ENCODE peak calls at places on chromosomes 4 and X, in five cellular contexts. J, G, V, K and Q are unnamed samples.

GRCh38 chrX:56385336-56385735 is 153.2 kb downstream of the KLF8 start:
- DNase-seq in K (no peak), V (no peak), G (no peak), J (no peak), Q (no peak)

GRCh38 chrX:134849390-134849789 is 141.4 kb upstream of the SMIM10 start:
- DNase-seq in K (no peak), G (no peak), J (no peak), V (no peak), Q (no peak)

GRCh38 chr4:164779811-164780216 is 25.9 kb downstream of the SMIM31 start:
- DNase-seq in G (peak; percentile 22), V (peak; percentile 63), J (no peak), K (peak; percentile 7), Q (peak; percentile 19)

GRCh38 chr4:159308571-159309340 is 205.9 kb downstream of the RAPGEF2 start:
- DNase-seq in V (no peak), K (no peak), G (no peak), J (no peak), Q (no peak)

GRCh38 chrX:19728915-19729314 is 158.5 kb downstream of the SH3KBP1 start:
- DNase-seq in K (no peak), J (no peak), G (no peak), V (no peak), Q (no peak)

GRCh38 chrX:152873361-152873760 is 24.5 kb upstream of the ZNF185 start:
- DNase-seq in G (no peak), J (no peak), K (no peak), V (no peak), Q (no peak)

GRCh38 chr4:19999331-19999730 is 252.4 kb upstream of the SLIT2 start:
- DNase-seq in G (no peak), K (no peak), V (no peak), J (no peak), Q (no peak)

GRCh38 chrX:80354966-80355465 is 65.2 kb upstream of the TENT5D start:
- DNase-seq in K (no peak), V (no peak), G (no peak), J (no peak), Q (no peak)

GRCh38 chr4:183099537-183100297 is 660 bp downstream of the WWC2 start:
- DNase-seq in V (peak; percentile 54), K (peak; percentile 37), J (peak; percentile 34), G (peak; percentile 34), Q (no peak)

GRCh38 chr4:98530572-98530971 is 127.8 kb downstream of the TSPAN5 start:
- DNase-seq in J (no peak), V (no peak), K (no peak), G (no peak), Q (no peak)

GRCh38 chr4:100170986-100171385 is 19.3 kb downstream of the DDIT4L start:
- DNase-seq in J (no peak), K (no peak), G (no peak), V (no peak), Q (no peak)

GRCh38 chrX:133726211-133726630 is 259.2 kb downstream of the GPC3 start:
- DNase-seq in J (no peak), G (no peak), K (no peak), V (no peak), Q (peak; percentile 18)

DNA sequence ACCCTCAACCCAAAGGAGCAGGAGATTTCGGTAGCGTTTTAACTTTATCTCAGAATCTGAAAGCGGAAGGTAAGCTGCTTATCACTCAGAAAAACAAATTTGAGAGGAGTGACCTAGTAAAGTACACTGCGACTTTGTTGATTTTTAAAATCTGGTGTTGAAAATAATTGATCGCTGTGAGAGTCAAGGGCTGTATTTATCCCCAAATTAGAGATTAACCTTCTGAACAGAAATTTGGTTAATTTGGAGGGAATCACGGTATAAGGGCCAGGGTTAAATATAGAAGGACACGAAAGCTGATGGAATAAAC is 212 bp downstream of the CLCN4 start:
- DNase-seq in J (no peak), V (no peak), K (no peak), G (no peak), Q (no peak)
- TF ChIP-seq CTCF in J (no peak), V (no peak), K (no peak), G (no peak), Q (no peak)

GRCh38 chrX:13761606-13762005 is 27.1 kb downstream of the OFD1 start:
- DNase-seq in J (no peak), V (no peak), K (peak; percentile 8), G (no peak), Q (peak; percentile 5)

GRCh38 chrX:13764284-13764683 is 29.7 kb downstream of the OFD1 start:
- DNase-seq in K (no peak), J (no peak), G (peak; percentile 10), V (no peak), Q (no peak)

GRCh38 chrX:13763489-13763888 is 28.9 kb downstream of the OFD1 start:
- DNase-seq in G (no peak), K (no peak), J (no peak), V (no peak), Q (no peak)

GRCh38 chrX:13762015-13762414 is 27.5 kb downstream of the OFD1 start:
- DNase-seq in J (no peak), V (no peak), K (no peak), G (no peak), Q (no peak)

GRCh38 chrX:13764765-13765164 is 30.2 kb downstream of the OFD1 start:
- DNase-seq in K (no peak), V (peak; percentile 51), G (no peak), J (no peak), Q (no peak)
- TF ChIP-seq CTCF in K (peak; percentile 20), V (peak; percentile 27), G (no peak), J (no peak), Q (no peak)

GRCh38 chrX:70960728-70961127 is 29.8 kb upstream of the SLC7A3 start:
- DNase-seq in J (no peak), K (no peak), V (no peak), G (no peak), Q (no peak)
- TF ChIP-seq CTCF in J (no peak), K (peak; percentile 62), V (no peak), G (peak; percentile 13), Q (no peak)

GRCh38 chr4:113243312-113243711 is 193.9 kb downstream of the ANK2 start:
- DNase-seq in G (no peak), K (no peak), J (no peak), V (no peak), Q (no peak)

GRCh38 chr4:113248320-113248719 is 198.9 kb downstream of the ANK2 start:
- DNase-seq in K (no peak), V (peak; percentile 1), G (no peak), J (no peak), Q (no peak)
- TF ChIP-seq CTCF in K (no peak), V (no peak), G (no peak), J (no peak), Q (no peak)

DNA sequence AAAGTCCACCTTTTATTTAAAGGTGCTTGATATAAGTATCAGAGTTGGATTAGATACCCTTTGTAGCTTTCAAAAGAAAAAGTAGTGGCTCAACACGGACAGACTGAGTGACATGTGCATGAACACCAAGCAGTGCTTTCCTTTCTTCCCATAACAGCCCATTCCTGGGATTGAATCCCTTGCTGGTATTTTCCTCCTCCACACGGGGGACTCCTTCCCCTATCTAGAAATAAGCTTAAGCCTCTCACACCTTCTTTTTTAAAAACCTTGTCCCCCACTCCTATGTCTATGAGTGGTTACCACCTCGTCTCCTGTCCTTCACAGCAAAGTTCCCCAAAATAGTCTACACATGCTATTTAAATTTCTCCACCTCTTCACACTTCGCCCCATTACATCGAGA is 5.1 kb downstream of the AP1S2 start:
- DNase-seq in G (no peak), K (peak; percentile 9), J (no peak), V (peak; percentile 45), Q (no peak)
- TF ChIP-seq CTCF in G (no peak), K (peak; percentile 55), J (no peak), V (peak; percentile 34), Q (peak; percentile 33)

DNA sequence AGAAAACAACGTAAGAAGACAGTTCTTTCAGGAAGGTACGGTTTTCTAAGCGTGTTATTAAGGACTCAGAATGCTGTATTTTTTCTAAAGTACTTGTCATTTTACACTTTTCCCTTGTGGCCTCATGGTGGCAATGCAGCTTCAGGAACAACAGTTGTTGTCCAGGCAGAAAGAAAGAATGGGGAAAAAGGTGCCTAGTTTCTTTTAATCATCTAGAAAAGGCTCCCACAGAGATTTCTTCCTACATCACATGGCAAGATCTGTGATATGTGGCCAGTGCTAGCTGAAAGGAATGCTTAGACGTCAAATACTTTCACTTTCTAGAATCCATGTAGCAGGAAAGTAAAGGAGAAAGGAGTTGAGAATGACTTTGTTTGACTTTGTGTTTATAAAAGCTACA is 49.0 kb upstream of the TRAM1L1 start:
- DNase-seq in G (no peak), V (peak; percentile 61), J (no peak), K (no peak), Q (no peak)
- TF ChIP-seq CTCF in G (peak; percentile 49), V (peak; percentile 39), J (peak; percentile 1), K (no peak), Q (peak; percentile 38)

DNA sequence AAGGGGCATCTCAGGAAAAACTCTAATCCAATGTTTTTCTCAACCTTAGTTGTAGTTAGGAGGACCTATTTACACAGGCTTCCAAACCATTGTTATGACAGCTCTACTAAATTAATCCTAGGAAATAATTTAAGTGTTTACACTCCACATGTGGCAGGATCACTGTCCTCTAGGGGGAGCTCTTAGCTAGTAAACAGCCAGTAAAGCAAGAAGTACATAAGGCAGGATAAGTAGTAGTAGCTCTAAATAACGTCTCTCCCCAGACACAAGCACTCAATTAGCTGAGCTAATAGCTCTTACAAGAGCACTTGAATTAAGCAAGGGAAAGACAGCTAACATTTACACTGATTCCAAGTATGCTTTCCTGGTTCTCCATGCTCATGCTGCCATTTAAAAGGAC is 37.3 kb downstream of the NUDT11 start:
- DNase-seq in K (no peak), J (no peak), G (peak; percentile 10), V (peak; percentile 1), Q (no peak)
- TF ChIP-seq CTCF in K (peak; percentile 55), J (no peak), G (peak; percentile 46), V (peak; percentile 38), Q (peak; percentile 41)

DNA sequence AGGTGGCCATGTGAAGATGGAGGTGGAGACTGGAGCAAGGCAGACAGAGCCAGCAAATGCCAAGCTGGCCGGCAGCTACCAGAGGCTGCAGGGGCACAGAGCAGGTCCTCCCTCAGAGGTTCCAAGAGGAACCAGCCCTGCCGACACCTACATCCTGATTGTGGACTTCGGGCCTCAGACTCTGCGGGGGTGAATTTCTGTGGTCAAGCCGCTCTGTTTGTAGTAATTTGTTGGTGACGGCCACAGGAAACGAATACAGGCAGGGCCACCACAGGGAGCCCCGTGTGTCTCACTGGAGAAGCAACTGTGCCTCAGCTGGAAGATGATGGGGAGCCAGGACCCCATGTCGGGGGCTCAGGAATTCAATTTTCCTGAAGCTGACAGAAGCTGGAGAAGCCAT is 28.3 kb downstream of the ZFYVE28 start:
- DNase-seq in J (no peak), G (no peak), V (no peak), K (peak; percentile 40), Q (no peak)
- TF ChIP-seq CTCF in J (no peak), G (no peak), V (no peak), K (no peak), Q (no peak)